ENCODE peak calls at places on chromosome 21, in eight cellular contexts. S, G, T, U, Y, D, Z and I are unnamed samples.

GRCh38 chr21:35511298-35512162 is 462.4 kb upstream of the RUNX1 start:
- DNase-seq in G (no peak), D (peak; percentile 64), Y (no peak), U (no peak), S (no peak), Z (no peak), T (peak; percentile 25), I (no peak)

GRCh38 chr21:45319461-45320211 is 31.9 kb upstream of the POFUT2 start:
- DNase-seq in T (peak; percentile 77), G (no peak), Y (peak; percentile 51), Z (no peak), S (peak; percentile 85), U (no peak), D (peak; percentile 76), I (no peak)

GRCh38 chr21:14877581-14878228 is 187.1 kb downstream of the NRIP1 start:
- DNase-seq in U (no peak), T (peak; percentile 49), Z (no peak), G (peak; percentile 30), Y (no peak), S (peak; percentile 75), D (peak; percentile 65), I (no peak)

GRCh38 chr21:16570196-16570595 is 840.4 kb downstream of the USP25 start:
- DNase-seq in Y (no peak), G (no peak), D (peak; percentile 73), T (peak; percentile 39), U (no peak), S (no peak), Z (no peak), I (no peak)

GRCh38 chr21:44732956-44733355 is 21.6 kb upstream of the TSPEAR start:
- DNase-seq in Z (no peak), Y (no peak), S (no peak), G (no peak), D (no peak), U (no peak), T (no peak), I (no peak)

GRCh38 chr21:42068592-42068991 is 2.5 kb upstream of the UMODL1 start:
- DNase-seq in G (no peak), D (no peak), U (no peak), S (no peak), Y (no peak), T (no peak), Z (no peak), I (no peak)

GRCh38 chr21:42522271-42522670 is 8.6 kb downstream of the SLC37A1 start:
- DNase-seq in U (no peak), D (no peak), Z (no peak), S (no peak), G (no peak), T (no peak), Y (no peak), I (no peak)

GRCh38 chr21:41613421-41613998 is 105.6 kb upstream of the TMPRSS2 start:
- DNase-seq in G (no peak), Y (no peak), T (no peak), Z (no peak), U (no peak), D (peak; percentile 13), S (no peak), I (no peak)

GRCh38 chr21:44947930-44948331 is 8.1 kb downstream of the SLX9 start:
- DNase-seq in D (no peak), G (no peak), U (no peak), T (no peak), Y (peak; percentile 37), Z (no peak), S (no peak), I (no peak)

GRCh38 chr21:38272215-38272614 is 15.4 kb downstream of the KCNJ15 start:
- DNase-seq in U (no peak), D (no peak), T (no peak), S (no peak), Z (no peak), Y (no peak), G (no peak), I (no peak)

GRCh38 chr21:40422851-40423635 is 423.9 kb downstream of the DSCAM start:
- DNase-seq in Z (no peak), G (no peak), D (no peak), U (no peak), Y (no peak), S (no peak), T (no peak), I (no peak)

GRCh38 chr21:42574234-42575027 is 60.8 kb downstream of the SLC37A1 start:
- DNase-seq in S (peak; percentile 8), Y (peak; percentile 40), T (peak; percentile 13), D (peak; percentile 13), Z (no peak), G (peak; percentile 49), U (no peak), I (no peak)

GRCh38 chr21:36506482-36506881 is 26.6 kb upstream of the CLDN14 start:
- DNase-seq in U (no peak), D (no peak), T (no peak), G (no peak), Y (no peak), Z (no peak), S (no peak), I (no peak)

GRCh38 chr21:26070121-26070520 is 100.4 kb downstream of the APP start:
- DNase-seq in G (no peak), Z (no peak), T (no peak), S (no peak), Y (no peak), D (no peak), U (no peak), I (no peak)

DNA sequence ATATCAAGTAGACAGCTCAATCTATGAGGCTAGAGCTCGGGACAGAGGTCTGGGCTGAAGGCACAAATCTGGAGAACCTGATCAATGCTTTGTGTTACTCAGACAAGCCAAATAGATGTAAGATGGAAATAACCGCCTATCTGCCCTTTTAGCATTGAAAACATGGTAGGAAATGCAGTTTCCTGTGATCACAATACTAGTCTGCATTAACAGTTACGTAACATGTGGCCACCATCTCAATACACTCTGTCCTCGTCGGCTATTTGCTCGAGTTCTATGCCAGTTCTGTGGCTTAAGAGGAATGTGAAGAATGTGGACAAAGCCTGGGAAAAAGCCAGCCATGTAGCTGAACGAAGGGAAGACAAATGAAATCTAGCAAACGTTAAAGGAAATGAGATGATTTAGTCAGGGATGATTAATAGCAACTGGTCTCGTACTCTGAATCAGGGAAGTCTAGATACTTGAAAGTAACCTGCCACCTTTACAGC is 73.3 kb downstream of the HSF2BP start:
- DNase-seq in Y (peak; percentile 75), U (no peak), S (peak; percentile 99), G (no peak), T (peak; percentile 98), D (peak; percentile 100), Z (peak; percentile 93), I (peak; percentile 92)
- H3K9ac ChIP-seq in Y (no peak overlapping the region), U (no peak overlapping the region), S (peak overlapping the region; percentile 94), G (no peak overlapping the region), T (no peak overlapping the region), D (no peak overlapping the region), Z (peak overlapping the region; percentile 74), I (no peak overlapping the region)

GRCh38 chr21:27647921-27648320 is 681.0 kb upstream of the ADAMTS5 start:
- DNase-seq in D (no peak), Y (no peak), U (no peak), S (peak; percentile 11), Z (no peak), T (no peak), G (no peak), I (no peak)
- H3K4me1 ChIP-seq in D (peaks cover 3% of the 10 kb centered on the region), Y (no peaks in the 10 kb centered on the region), U (no peaks in the 10 kb centered on the region), S (peaks cover 34% of the 10 kb centered on the region), Z (peaks cover 45% of the 10 kb centered on the region), T (peaks cover 2% of the 10 kb centered on the region), G (no peaks in the 10 kb centered on the region), I (no peaks in the 10 kb centered on the region)

DNA sequence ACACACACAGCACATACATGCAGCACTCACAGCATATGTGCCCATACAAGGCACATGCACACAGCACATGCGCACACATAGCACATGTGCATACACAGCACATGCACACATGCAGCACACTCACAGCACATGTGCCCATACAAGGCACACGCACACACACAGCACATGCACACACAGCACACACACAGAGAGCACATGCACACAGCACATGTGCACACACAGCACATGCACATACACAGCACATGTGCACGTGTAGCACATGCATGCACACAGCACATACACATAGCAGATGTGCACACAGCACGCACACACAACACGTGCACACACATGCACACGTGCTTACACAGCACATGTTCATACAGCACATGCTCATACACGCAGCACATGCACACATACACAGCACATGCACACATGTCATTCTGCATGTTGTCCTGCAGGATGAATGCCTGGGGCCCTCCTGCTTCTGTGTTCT is 48.1 kb downstream of the PCNT start:
- DNase-seq in Y (no peak), S (no peak), Z (no peak), T (no peak), D (no peak), U (no peak), G (no peak), I (no peak)
- H3K9ac ChIP-seq in Y (no peak overlapping the region), S (no peak overlapping the region), Z (no peak overlapping the region), T (no peak overlapping the region), D (no peak overlapping the region), U (no peak overlapping the region), G (no peak overlapping the region), I (no peak overlapping the region)

DNA sequence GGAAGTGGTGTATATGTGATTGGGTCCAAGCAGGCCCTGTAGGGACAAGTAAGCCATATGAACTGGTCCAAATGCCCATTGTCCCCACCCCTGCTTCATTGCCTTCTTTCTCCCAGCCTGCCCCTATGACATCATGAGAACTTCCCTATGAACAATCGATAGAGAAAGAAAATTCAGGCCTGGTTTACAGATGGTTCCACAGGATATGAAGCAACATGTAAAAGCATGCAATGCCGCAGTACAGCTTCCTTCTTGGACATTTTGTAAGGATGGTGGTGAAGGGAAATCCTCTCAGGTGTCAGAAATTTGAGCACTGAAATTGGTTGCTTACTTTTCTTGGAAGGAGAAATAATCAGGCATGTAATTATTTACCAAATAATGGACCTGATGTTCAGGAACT is 581.7 kb downstream of the MRPL39 start:
- DNase-seq in U (no peak), T (no peak), Y (no peak), D (no peak), Z (no peak), S (no peak), G (no peak), I (no peak)
- H3K4me1 ChIP-seq in U (no peaks in the 10 kb centered on the region), T (no peaks in the 10 kb centered on the region), Y (no peaks in the 10 kb centered on the region), D (no peaks in the 10 kb centered on the region), Z (no peaks in the 10 kb centered on the region), S (no peaks in the 10 kb centered on the region), G (no peaks in the 10 kb centered on the region), I (no peaks in the 10 kb centered on the region)